ENCODE peak calls at places on chromosomes 5 and 9, in four cellular contexts. One of them, this sample, is unnamed.
A peak's percentile ranks its signal among the peaks of the same experiment; 100 is the strongest.

GRCh38 chr9:130666393-130667116 is 2.2 kb downstream of the PRDM12 start:
- DNase-seq in endodermal cell: peak; percentile 71
- DNase-seq in fibroblast of lung: no peak
- DNase-seq in neural progenitor cell: peak; percentile 57
- DNase-seq in this sample: no peak

GRCh38 chr5:122415481-122416120 is 103.6 kb downstream of the SNCAIP start:
- DNase-seq in neural progenitor cell: peak; percentile 83
- DNase-seq in fibroblast of lung: peak; percentile 83
- DNase-seq in endodermal cell: peak; percentile 87
- DNase-seq in this sample: peak; percentile 10

GRCh38 chr5:132464155-132464939 is 26.2 kb downstream of the IRF1 start:
- DNase-seq in neural progenitor cell: peak; percentile 51
- DNase-seq in endodermal cell: peak; percentile 73
- DNase-seq in fibroblast of lung: no peak
- DNase-seq in this sample: no peak

GRCh38 chr5:62578540-62578939 is at the start of gene LRRC70:
- DNase-seq in fibroblast of lung: peak; percentile 65
- DNase-seq in endodermal cell: no peak
- DNase-seq in neural progenitor cell: peak; percentile 21
- DNase-seq in this sample: no peak

GRCh38 chr5:127878174-127878750 is 175.1 kb downstream of the CCDC192 start:
- DNase-seq in endodermal cell: peak; percentile 87
- DNase-seq in fibroblast of lung: peak; percentile 57
- DNase-seq in neural progenitor cell: peak; percentile 60
- DNase-seq in this sample: no peak

GRCh38 chr9:115759411-115759810 is 394.2 kb upstream of the PAPPA start:
- DNase-seq in endodermal cell: no peak
- DNase-seq in neural progenitor cell: no peak
- DNase-seq in fibroblast of lung: no peak
- DNase-seq in this sample: no peak

GRCh38 chr9:120733190-120733589 is 18.9 kb upstream of the MEGF9 start:
- DNase-seq in endodermal cell: no peak
- DNase-seq in fibroblast of lung: peak; percentile 51
- DNase-seq in neural progenitor cell: no peak
- DNase-seq in this sample: no peak

GRCh38 chr5:144433893-144434292 is 263.2 kb downstream of the KCTD16 start:
- DNase-seq in endodermal cell: peak; percentile 40
- DNase-seq in neural progenitor cell: peak; percentile 40
- DNase-seq in fibroblast of lung: no peak
- DNase-seq in this sample: no peak

GRCh38 chr9:108784998-108785397 is 70.8 kb downstream of the ACTL7B start:
- DNase-seq in neural progenitor cell: no peak
- DNase-seq in fibroblast of lung: no peak
- DNase-seq in endodermal cell: no peak
- DNase-seq in this sample: no peak

GRCh38 chr9:135020481-135021392 is 66.7 kb upstream of the OLFM1 start:
- DNase-seq in endodermal cell: no peak
- DNase-seq in neural progenitor cell: no peak
- DNase-seq in fibroblast of lung: no peak
- DNase-seq in this sample: no peak

GRCh38 chr5:86679529-86679928 is 61.8 kb downstream of the COX7C start:
- DNase-seq in neural progenitor cell: peak; percentile 50
- DNase-seq in fibroblast of lung: peak; percentile 90
- DNase-seq in endodermal cell: no peak
- DNase-seq in this sample: peak; percentile 21

GRCh38 chr5:116370886-116371285 is 203.7 kb downstream of the SEMA6A start:
- DNase-seq in fibroblast of lung: peak; percentile 26
- DNase-seq in neural progenitor cell: no peak
- DNase-seq in endodermal cell: no peak
- DNase-seq in this sample: peak; percentile 37

GRCh38 chr9:70642421-70642820 is 228.0 kb upstream of the KLF9 start:
- DNase-seq in fibroblast of lung: no peak
- DNase-seq in neural progenitor cell: no peak
- DNase-seq in endodermal cell: no peak
- DNase-seq in this sample: no peak

GRCh38 chr9:133604214-133604613 is 5.0 kb downstream of the FAM163B start:
- DNase-seq in endodermal cell: no peak
- DNase-seq in fibroblast of lung: no peak
- DNase-seq in neural progenitor cell: no peak
- DNase-seq in this sample: no peak

GRCh38 chr5:124806026-124806856 is 59.8 kb upstream of the ZNF608 start:
- DNase-seq in endodermal cell: peak; percentile 70
- DNase-seq in fibroblast of lung: peak; percentile 80
- DNase-seq in neural progenitor cell: peak; percentile 64
- DNase-seq in this sample: peak; percentile 87

GRCh38 chr5:2581418-2581817 is 170.1 kb downstream of the IRX2 start:
- DNase-seq in endodermal cell: peak; percentile 22
- DNase-seq in fibroblast of lung: no peak
- DNase-seq in neural progenitor cell: no peak
- DNase-seq in this sample: no peak

GRCh38 chr5:20654033-20654432 is 666.0 kb upstream of the CDH18 start:
- DNase-seq in fibroblast of lung: no peak
- DNase-seq in endodermal cell: no peak
- DNase-seq in neural progenitor cell: no peak
- DNase-seq in this sample: no peak

GRCh38 chr9:135574943-135575342 is 13.4 kb downstream of the PAEP start:
- DNase-seq in neural progenitor cell: no peak
- DNase-seq in fibroblast of lung: no peak
- DNase-seq in endodermal cell: no peak
- DNase-seq in this sample: no peak

GRCh38 chr5:172533058-172533398 is 78.7 kb upstream of the SH3PXD2B start:
- DNase-seq in fibroblast of lung: no peak
- DNase-seq in neural progenitor cell: no peak
- DNase-seq in endodermal cell: peak; percentile 51
- DNase-seq in this sample: no peak

GRCh38 chr5:172531704-172532026 is 77.3 kb upstream of the SH3PXD2B start:
- DNase-seq in neural progenitor cell: no peak
- DNase-seq in fibroblast of lung: no peak
- DNase-seq in endodermal cell: peak; percentile 27
- DNase-seq in this sample: no peak

GRCh38 chr5:172530835-172531703 is 76.7 kb upstream of the SH3PXD2B start:
- DNase-seq in fibroblast of lung: no peak
- DNase-seq in endodermal cell: peak; percentile 27
- DNase-seq in neural progenitor cell: no peak
- DNase-seq in this sample: no peak

GRCh38 chr5:172533399-172534228 is 79.3 kb upstream of the SH3PXD2B start:
- DNase-seq in neural progenitor cell: no peak
- DNase-seq in fibroblast of lung: no peak
- DNase-seq in endodermal cell: peak; percentile 45
- DNase-seq in this sample: peak; percentile 37

GRCh38 chr5:172534229-172535169 is 80.2 kb upstream of the SH3PXD2B start:
- DNase-seq in neural progenitor cell: no peak
- DNase-seq in endodermal cell: peak; percentile 39
- DNase-seq in fibroblast of lung: no peak
- DNase-seq in this sample: peak; percentile 33
- H3K27ac ChIP-seq in neural progenitor cell: no peak overlapping the region
- H3K27ac ChIP-seq in endodermal cell: no peak overlapping the region
- H3K27ac ChIP-seq in fibroblast of lung: no peak overlapping the region
- H3K27ac ChIP-seq in this sample: no peak overlapping the region

GRCh38 chr5:15797116-15797515 is 297.1 kb downstream of the FBXL7 start:
- DNase-seq in fibroblast of lung: no peak
- DNase-seq in endodermal cell: no peak
- DNase-seq in neural progenitor cell: no peak
- DNase-seq in this sample: no peak

GRCh38 chr5:15796557-15796956 is 296.6 kb downstream of the FBXL7 start:
- DNase-seq in fibroblast of lung: no peak
- DNase-seq in neural progenitor cell: no peak
- DNase-seq in endodermal cell: peak; percentile 63
- DNase-seq in this sample: no peak

GRCh38 chr5:15796096-15796495 is 296.1 kb downstream of the FBXL7 start:
- DNase-seq in neural progenitor cell: no peak
- DNase-seq in endodermal cell: no peak
- DNase-seq in fibroblast of lung: no peak
- DNase-seq in this sample: no peak

GRCh38 chr5:15791859-15792258 is 291.9 kb downstream of the FBXL7 start:
- DNase-seq in neural progenitor cell: no peak
- DNase-seq in endodermal cell: no peak
- DNase-seq in fibroblast of lung: peak; percentile 18
- DNase-seq in this sample: no peak

DNA sequence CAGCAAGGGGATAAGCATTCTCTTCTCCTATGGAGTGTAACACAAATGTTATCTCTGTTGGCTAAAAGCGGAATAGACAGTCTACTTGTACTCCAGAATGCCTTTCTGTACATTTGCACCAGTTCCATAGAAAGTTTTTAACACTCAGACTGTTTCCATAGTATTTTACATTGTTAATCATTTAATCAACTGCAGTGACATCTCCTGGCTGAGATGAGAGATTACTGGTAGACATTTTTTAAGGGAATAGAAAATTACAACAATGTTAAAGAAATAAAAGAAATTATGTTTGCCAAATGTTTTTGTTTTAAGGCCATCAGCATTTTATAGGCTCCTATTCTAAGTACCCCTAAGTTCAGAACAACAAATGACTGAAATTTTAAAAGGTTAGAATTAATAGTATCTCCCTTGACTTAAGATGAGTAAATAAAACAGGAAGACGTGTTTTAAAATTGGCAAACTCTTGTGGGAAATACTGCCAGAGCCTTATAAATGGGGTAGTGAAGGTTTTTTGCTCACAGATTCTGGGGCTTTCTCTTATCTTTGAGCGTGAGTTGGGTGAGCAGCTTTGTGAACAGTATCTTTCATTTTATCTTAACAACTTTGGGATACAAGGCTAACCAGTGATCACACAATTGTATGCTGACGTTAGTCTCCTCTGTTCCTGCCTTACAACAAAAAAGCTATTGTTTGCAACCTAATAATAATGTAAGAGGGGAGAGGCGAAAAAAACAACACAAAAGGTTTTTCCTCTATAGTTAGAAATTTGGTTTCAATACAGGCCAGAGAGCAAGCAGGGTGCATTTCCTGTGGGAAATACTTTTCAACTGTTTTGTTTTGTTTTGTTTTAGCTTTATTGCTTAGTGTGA is 294.4 kb downstream of the FBXL7 start:
- DNase-seq in fibroblast of lung: peak; percentile 55
- DNase-seq in neural progenitor cell: no peak
- DNase-seq in endodermal cell: no peak
- DNase-seq in this sample: no peak
- TF ChIP-seq CTCF in fibroblast of lung: peak; percentile 16
- TF ChIP-seq CTCF in neural progenitor cell: peak; percentile 24
- TF ChIP-seq CTCF in endodermal cell: peak; percentile 57
- TF ChIP-seq CTCF in this sample: peak; percentile 55

GRCh38 chr5:143213231-143213850 is 190.1 kb downstream of the NR3C1 start:
- DNase-seq in endodermal cell: no peak
- DNase-seq in neural progenitor cell: no peak
- DNase-seq in fibroblast of lung: peak; percentile 57
- DNase-seq in this sample: peak; percentile 58

GRCh38 chr5:143214458-143214857 is 189.0 kb downstream of the NR3C1 start:
- DNase-seq in fibroblast of lung: no peak
- DNase-seq in endodermal cell: no peak
- DNase-seq in neural progenitor cell: peak; percentile 15
- DNase-seq in this sample: no peak

GRCh38 chr5:143209881-143210395 is 193.5 kb downstream of the NR3C1 start:
- DNase-seq in fibroblast of lung: no peak
- DNase-seq in endodermal cell: no peak
- DNase-seq in neural progenitor cell: no peak
- DNase-seq in this sample: no peak

GRCh38 chr5:143213851-143214363 is 189.6 kb downstream of the NR3C1 start:
- DNase-seq in fibroblast of lung: no peak
- DNase-seq in endodermal cell: no peak
- DNase-seq in neural progenitor cell: no peak
- DNase-seq in this sample: peak; percentile 54

GRCh38 chr5:143212261-143212660 is 191.2 kb downstream of the NR3C1 start:
- DNase-seq in neural progenitor cell: no peak
- DNase-seq in fibroblast of lung: no peak
- DNase-seq in endodermal cell: no peak
- DNase-seq in this sample: no peak
- H3K27ac ChIP-seq in neural progenitor cell: no peak overlapping the region
- H3K27ac ChIP-seq in fibroblast of lung: no peak overlapping the region
- H3K27ac ChIP-seq in endodermal cell: no peak overlapping the region
- H3K27ac ChIP-seq in this sample: peak overlapping the region; percentile 99

GRCh38 chr5:7473668-7474215 is 77.8 kb downstream of the ADCY2 start:
- DNase-seq in fibroblast of lung: no peak
- DNase-seq in endodermal cell: peak; percentile 85
- DNase-seq in neural progenitor cell: peak; percentile 30
- DNase-seq in this sample: no peak

GRCh38 chr5:7473115-7473514 is 77.2 kb downstream of the ADCY2 start:
- DNase-seq in endodermal cell: no peak
- DNase-seq in neural progenitor cell: no peak
- DNase-seq in fibroblast of lung: no peak
- DNase-seq in this sample: no peak

GRCh38 chr5:7471710-7472109 is 75.8 kb downstream of the ADCY2 start:
- DNase-seq in neural progenitor cell: no peak
- DNase-seq in endodermal cell: no peak
- DNase-seq in fibroblast of lung: no peak
- DNase-seq in this sample: no peak

GRCh38 chr5:7478459-7478858 is 82.5 kb downstream of the ADCY2 start:
- DNase-seq in endodermal cell: no peak
- DNase-seq in fibroblast of lung: no peak
- DNase-seq in neural progenitor cell: no peak
- DNase-seq in this sample: no peak

DNA sequence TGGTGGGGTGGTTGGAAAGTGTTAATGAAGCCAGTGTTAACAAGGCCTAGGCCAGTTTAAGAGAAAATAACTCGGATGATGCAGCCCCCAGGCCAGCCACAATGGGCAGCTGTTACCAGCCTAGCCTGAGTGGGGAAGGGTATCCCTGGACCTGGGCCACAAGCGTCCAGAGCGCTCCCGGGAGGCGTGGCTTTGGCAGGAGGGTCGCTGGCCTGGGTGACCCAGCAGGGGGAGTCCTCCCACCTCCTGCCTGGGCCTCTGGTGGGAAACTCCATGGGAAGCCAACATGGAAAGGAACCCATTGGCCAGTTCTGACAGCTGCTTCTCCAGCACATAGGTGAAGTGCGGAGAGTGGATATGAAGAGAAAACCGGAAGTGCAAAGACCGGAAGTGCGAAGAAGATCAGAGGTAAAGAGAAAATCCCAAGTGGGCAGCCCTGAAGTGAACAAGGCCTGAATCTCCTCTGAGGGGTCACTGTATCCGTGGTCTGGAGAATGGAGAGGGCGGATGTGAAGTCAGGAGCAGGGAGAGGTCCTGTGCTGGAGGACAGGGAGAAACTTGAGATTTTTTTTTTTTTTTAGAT is 79.0 kb downstream of the ADCY2 start:
- DNase-seq in fibroblast of lung: no peak
- DNase-seq in neural progenitor cell: no peak
- DNase-seq in endodermal cell: peak; percentile 68
- DNase-seq in this sample: no peak
- TF ChIP-seq CTCF in fibroblast of lung: no peak
- TF ChIP-seq CTCF in neural progenitor cell: no peak
- TF ChIP-seq CTCF in endodermal cell: peak; percentile 54
- TF ChIP-seq CTCF in this sample: no peak

DNA sequence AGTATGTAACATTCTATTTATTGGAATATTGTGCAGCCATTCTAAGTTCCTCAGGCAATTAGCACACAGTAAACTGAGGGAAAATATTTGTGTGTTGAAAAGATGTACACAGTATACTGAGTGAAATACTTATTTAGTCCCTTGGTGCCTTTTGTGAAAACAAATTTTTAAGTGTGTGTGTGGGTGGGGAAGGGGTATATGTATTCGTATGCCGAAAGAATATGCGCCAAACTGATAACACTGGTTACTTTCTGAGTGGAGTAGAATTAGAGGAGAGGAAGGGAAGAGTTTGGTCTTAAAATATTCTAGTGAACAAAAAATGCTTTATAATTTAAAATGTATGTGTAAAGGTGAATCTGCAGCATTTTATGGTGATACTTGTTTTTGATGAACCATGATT is 3.1 kb downstream of the DCP2 start:
- DNase-seq in fibroblast of lung: no peak
- DNase-seq in endodermal cell: no peak
- DNase-seq in neural progenitor cell: no peak
- DNase-seq in this sample: no peak
- H3K27ac ChIP-seq in fibroblast of lung: no peak overlapping the region
- H3K27ac ChIP-seq in endodermal cell: no peak overlapping the region
- H3K27ac ChIP-seq in neural progenitor cell: no peak overlapping the region
- H3K27ac ChIP-seq in this sample: peak overlapping the region; percentile 39

This sample was measured in foreskin keratinocyte.